ENCODE peak calls at places on chromosome 19, in seven cellular contexts. S is mesothelial cell of epicardium, W is PC-9, T is kidney epithelial cell, O is neural progenitor cell, V is cardiac muscle cell, L is RWPE1. C is an unnamed sample.
A peak's percentile ranks its signal among the peaks of the same experiment; 100 is the strongest.

GRCh38 chr19:4007836-4008539 is 452 bp downstream of the PIAS4 start:
- DNase-seq in W (no peak), T (no peak), S (no peak), O (peak; percentile 66), V (peak; percentile 61), L (no peak), C (no peak)

GRCh38 chr19:11504502-11505031 is 1.1 kb downstream of the ZNF653 start:
- DNase-seq in O (no peak), T (no peak), W (no peak), S (no peak), V (no peak), L (no peak), C (no peak)

GRCh38 chr19:35740108-35740422 is 2.2 kb downstream of the IGFLR1 start:
- DNase-seq in W (no peak), S (no peak), O (peak; percentile 25), L (no peak), T (no peak), V (no peak), C (no peak)

GRCh38 chr19:51365211-51366049 is 758 bp downstream of the ETFB start:
- DNase-seq in V (peak; percentile 61), S (no peak), O (no peak), W (peak; percentile 41), L (no peak), T (no peak), C (peak; percentile 39)

GRCh38 chr19:3013261-3013725 is 15.8 kb downstream of the TLE2 start:
- DNase-seq in L (no peak), W (no peak), S (no peak), T (no peak), V (no peak), O (no peak), C (no peak)

GRCh38 chr19:7670150-7670784 is 1.4 kb downstream of the RETN start:
- DNase-seq in O (peak; percentile 69), T (no peak), S (no peak), V (peak; percentile 42), L (no peak), W (no peak), C (no peak)

GRCh38 chr19:17091758-17092333 is 16.3 kb downstream of the MYO9B start:
- DNase-seq in W (peak; percentile 31), V (no peak), T (no peak), L (no peak), S (no peak), O (no peak), C (no peak)

GRCh38 chr19:55080121-55080914 is 4.6 kb downstream of the EPS8L1 start:
- DNase-seq in L (peak; percentile 93), V (peak; percentile 75), W (no peak), T (no peak), S (peak; percentile 56), O (peak; percentile 83), C (peak; percentile 90)

GRCh38 chr19:7874080-7874856 is at the start of gene PRR36:
- DNase-seq in S (no peak), L (no peak), T (no peak), W (peak; percentile 55), O (peak; percentile 92), V (peak; percentile 90), C (peak; percentile 24)

GRCh38 chr19:13036366-13036976 is 41.2 kb downstream of the NFIX start:
- DNase-seq in T (no peak), S (no peak), O (no peak), W (peak; percentile 84), V (no peak), L (peak; percentile 89), C (peak; percentile 75)
- TF ChIP-seq CTCF in T (no peak), S (no peak), O (peak; percentile 5), W (peak; percentile 23), V (no peak), L (no peak), C (peak; percentile 21)

GRCh38 chr19:41701401-41702075 is 6.9 kb upstream of the CEACAM5 start:
- DNase-seq in L (no peak), S (no peak), W (no peak), T (no peak), V (no peak), O (no peak), C (no peak)
- TF ChIP-seq CTCF in L (no peak), S (no peak), W (peak; percentile 55), T (peak; percentile 1), V (peak; percentile 11), O (no peak), C (peak; percentile 25)

DNA sequence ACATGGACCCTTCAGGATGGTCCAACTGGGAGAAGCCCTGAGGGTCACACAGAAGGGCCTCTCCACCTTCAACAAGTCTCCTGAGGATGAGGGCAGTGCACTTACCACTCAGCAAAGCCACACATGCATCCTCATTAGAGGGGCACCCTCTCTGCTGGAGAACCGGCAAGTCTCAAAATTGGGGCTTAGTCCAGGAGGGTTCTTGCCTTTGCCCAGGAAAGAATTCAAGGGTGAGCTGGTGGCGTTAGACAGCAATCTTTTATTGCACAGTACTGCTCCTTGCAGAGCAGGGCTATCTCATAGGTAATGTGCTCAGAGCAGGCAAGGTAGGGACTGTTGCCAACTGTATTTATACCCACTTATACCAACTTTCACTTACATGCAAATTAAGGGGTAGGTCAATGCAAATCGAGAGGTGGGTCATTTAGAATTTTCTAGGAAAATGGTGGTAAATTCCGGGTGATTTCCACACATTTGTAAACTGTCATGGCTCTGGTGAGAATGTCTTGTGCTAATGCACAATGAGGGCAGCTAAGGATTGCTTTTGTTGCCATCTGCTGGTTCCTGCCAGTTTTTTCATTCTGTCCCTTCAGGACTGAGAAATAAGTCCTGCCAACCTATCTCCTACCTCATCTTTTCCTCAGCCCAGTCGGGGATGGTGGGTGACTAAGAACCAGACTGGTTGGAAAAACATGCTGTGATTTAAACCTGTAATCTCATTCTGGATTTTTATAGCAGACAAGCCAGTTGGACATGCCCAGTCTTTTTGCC is 27.8 kb upstream of the IGSF23 start:
- DNase-seq in S (no peak), L (peak; percentile 13), O (no peak), T (no peak), W (peak; percentile 75), V (no peak), C (peak; percentile 59)
- TF ChIP-seq CTCF in S (no peak), L (no peak), O (no peak), T (no peak), W (peak; percentile 23), V (peak; percentile 24), C (peak; percentile 46)

DNA sequence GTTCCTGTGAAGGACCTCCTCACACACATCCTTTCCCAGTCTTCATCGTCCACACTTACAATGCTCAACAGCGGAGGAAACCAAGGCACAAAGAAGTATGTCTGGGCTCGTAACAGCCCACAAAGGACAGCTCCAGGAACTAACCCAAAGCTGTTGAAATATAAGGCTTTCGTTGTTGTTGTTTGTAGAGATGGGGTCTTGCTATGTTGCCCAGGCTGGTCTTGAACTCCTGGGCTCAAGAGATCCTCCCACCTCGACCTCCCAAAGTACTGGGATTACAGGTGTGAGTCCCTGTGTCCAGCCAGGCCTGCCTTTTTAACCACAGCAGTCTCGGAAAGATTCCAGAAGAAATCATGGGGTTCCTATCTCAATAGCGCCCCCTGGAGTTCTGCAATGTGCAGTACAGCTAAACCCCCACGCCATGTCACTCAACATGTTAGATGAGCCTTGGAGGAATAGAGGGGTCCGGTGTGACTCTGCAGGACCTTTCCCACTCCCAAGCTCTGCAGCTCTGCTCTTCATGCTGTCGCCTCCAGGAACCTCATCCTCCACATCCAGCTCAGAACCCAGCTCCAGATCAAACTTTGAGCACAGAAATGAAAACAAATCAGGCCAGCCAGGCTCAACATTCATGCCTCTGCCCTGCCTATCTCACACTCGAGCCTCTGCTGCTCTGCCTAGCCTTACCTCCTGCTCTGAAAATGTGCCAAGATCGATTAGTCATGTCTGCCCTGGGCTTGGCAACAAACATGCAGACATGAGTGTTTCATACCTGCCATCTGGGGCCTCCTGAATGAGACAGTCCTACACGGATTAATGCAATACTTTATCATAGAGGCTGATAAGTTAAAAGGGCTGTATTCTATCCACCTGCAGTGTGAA is 7.5 kb downstream of the PLA2G4C start:
- DNase-seq in W (peak; percentile 61), L (peak; percentile 39), V (peak; percentile 49), T (no peak), O (peak; percentile 69), S (no peak), C (peak; percentile 74)
- TF ChIP-seq CTCF in W (peak; percentile 93), L (peak; percentile 44), V (peak; percentile 78), T (peak; percentile 45), O (peak; percentile 84), S (peak; percentile 76), C (peak; percentile 40)

GRCh38 chr19:28977826-28978225 is 235.1 kb downstream of the UQCRFS1 start:
- DNase-seq in L (no peak), W (no peak), T (no peak), O (peak; percentile 35), S (no peak), V (no peak), C (no peak)
- TF ChIP-seq CTCF in L (no peak), W (peak; percentile 14), T (peak; percentile 25), O (peak; percentile 55), S (no peak), V (peak; percentile 11), C (no peak)

GRCh38 chr19:40858109-40858508 is 7.9 kb upstream of the CYP2A6 start:
- DNase-seq in T (no peak), V (no peak), W (no peak), O (no peak), L (no peak), S (no peak), C (no peak)
- TF ChIP-seq CTCF in T (no peak), V (no peak), W (no peak), O (no peak), L (no peak), S (no peak), C (no peak)

DNA sequence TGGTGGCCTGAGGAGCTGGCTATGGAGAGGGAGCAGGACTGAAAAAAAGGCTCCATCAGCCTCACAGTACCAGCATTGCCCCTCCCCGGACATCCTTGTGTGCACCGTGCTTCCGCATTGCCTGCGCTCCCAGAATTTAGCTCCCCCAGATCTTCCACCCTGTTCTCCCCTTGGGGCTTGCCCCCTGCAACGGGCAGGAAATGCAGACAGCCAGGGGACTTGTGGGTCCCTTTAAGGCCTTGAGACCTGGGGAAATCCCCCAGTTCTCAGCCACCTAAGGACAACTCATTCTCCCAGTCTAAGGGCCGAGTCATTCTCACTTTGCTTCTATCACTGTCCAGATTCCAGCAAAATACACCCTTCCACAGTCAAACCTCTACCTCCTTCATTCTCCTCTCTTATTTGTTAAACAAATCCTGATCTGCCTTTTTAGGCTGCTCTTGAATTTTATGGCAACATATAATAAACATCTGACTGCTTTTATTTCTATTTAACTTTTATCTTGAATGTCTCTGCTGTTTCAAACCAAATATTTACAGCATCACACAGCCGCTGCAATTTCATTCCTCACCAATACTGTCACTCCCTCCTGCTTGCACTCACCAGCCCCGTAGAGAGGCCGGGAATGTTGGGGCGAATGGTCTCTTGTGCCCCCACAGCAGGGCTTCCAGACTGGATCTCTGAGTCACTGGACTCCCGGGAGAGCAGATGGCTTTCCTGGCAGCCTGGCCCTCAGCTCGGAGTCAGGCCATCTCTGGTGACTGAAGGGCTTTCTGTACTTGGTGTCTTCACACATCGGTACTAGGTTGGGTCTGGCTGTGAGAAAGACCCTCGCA is 221.9 kb downstream of the TSHZ3 start:
- DNase-seq in O (no peak), T (peak; percentile 50), W (no peak), L (no peak), S (no peak), V (no peak), C (peak; percentile 66)
- TF ChIP-seq CTCF in O (no peak), T (no peak), W (no peak), L (no peak), S (no peak), V (no peak), C (no peak)

DNA sequence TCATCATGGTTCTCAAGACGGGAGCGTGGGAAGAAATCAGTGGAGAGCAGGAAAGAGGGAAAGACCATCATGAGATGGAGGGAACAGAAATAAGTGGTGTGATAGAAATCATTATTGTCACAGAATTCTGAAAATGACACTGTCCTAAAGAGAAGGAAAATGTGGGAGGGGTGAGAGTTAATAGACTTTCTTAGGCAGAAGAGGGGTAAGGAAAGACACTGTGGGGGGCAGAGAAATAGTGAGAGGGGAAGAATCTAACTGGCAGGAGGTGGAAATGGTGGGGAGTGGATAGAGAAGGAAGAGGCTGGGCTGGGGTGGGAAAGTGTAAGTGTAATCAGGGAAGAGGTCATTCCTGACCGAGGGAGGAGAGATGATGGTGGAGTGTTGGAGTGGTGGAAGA is 3.2 kb downstream of the PINLYP start:
- DNase-seq in V (no peak), T (no peak), L (no peak), W (no peak), S (no peak), O (no peak), C (no peak)
- TF ChIP-seq CTCF in V (no peak), T (no peak), L (no peak), W (no peak), S (no peak), O (no peak), C (no peak)